ENCODE peak calls at places on chromosome 19, in six cellular contexts. G is OCI-LY7, E is fibroblast of lung, Q is mammary epithelial cell, O is pancreas, W is IMR-90. F is an unnamed sample.

GRCh38 chr19:37114001-37114400 is 35.8 kb downstream of the ZNF420 start:
- DNase-seq in G (peak; percentile 47), E (no peak), Q (no peak), O (no peak), W (no peak), F (no peak)

GRCh38 chr19:16957151-16957662 is 68.4 kb downstream of the F2RL3 start:
- DNase-seq in G (no peak), E (no peak), Q (peak; percentile 5), O (no peak), W (no peak), F (peak; percentile 39)

GRCh38 chr19:51417107-51417806 is at the start of gene SIGLEC10:
- DNase-seq in G (peak; percentile 93), E (no peak), Q (no peak), O (no peak), W (no peak), F (no peak)

GRCh38 chr19:41785653-41786052 is 10.7 kb upstream of the CEACAM3 start:
- DNase-seq in G (peak; percentile 88), E (peak; percentile 68), Q (peak; percentile 44), O (peak; percentile 39), W (peak; percentile 65), F (peak; percentile 84)

GRCh38 chr19:23512151-23512925 is 117.1 kb upstream of the ZNF91 start:
- DNase-seq in G (no peak), E (no peak), Q (no peak), O (no peak), W (no peak), F (no peak)

GRCh38 chr19:30565680-30566079 is 193.5 kb downstream of the ZNF536 start:
- DNase-seq in G (no peak), E (no peak), Q (no peak), O (no peak), W (no peak), F (no peak)

GRCh38 chr19:15240539-15240938 is 8.3 kb upstream of the EPHX3 start:
- DNase-seq in G (no peak), E (no peak), Q (no peak), O (no peak), W (no peak), F (no peak)

GRCh38 chr19:4059931-4060620 is 6.6 kb downstream of the ZBTB7A start:
- DNase-seq in G (peak; percentile 32), E (no peak), Q (peak; percentile 83), O (no peak), W (no peak), F (peak; percentile 72)

GRCh38 chr19:51490676-51491075 is 10.9 kb downstream of the SIGLEC12 start:
- DNase-seq in G (no peak), E (no peak), Q (no peak), O (no peak), W (no peak), F (no peak)

GRCh38 chr19:43445426-43445825 is 20.0 kb downstream of the LYPD3 start:
- DNase-seq in G (no peak), E (no peak), Q (no peak), O (no peak), W (no peak), F (no peak)

GRCh38 chr19:1807030-1807694 is 4.9 kb downstream of the ATP8B3 start:
- DNase-seq in G (no peak), E (no peak), Q (no peak), O (no peak), W (no peak), F (no peak)

GRCh38 chr19:17424743-17425365 is 5.0 kb downstream of the MVB12A start:
- DNase-seq in G (peak; percentile 71), E (no peak), Q (no peak), O (no peak), W (peak; percentile 23), F (no peak)

GRCh38 chr19:11944656-11945055 is 19.7 kb downstream of the ZNF700 start:
- DNase-seq in G (no peak), E (no peak), Q (no peak), O (no peak), W (no peak), F (no peak)

GRCh38 chr19:44847144-44848035 is 1.3 kb downstream of the NECTIN2 start:
- DNase-seq in G (no peak), E (peak; percentile 36), Q (peak; percentile 86), O (peak; percentile 83), W (peak; percentile 58), F (peak; percentile 90)

GRCh38 chr19:13734751-13735150 is 29.6 kb upstream of the MRI1 start:
- DNase-seq in G (no peak), E (no peak), Q (no peak), O (no peak), W (no peak), F (peak; percentile 13)

GRCh38 chr19:14434543-14435319 is 1.6 kb downstream of the PKN1 start:
- DNase-seq in G (no peak), E (peak; percentile 68), Q (peak; percentile 63), O (peak; percentile 53), W (peak; percentile 72), F (peak; percentile 78)

GRCh38 chr19:41376241-41376997 is at the start of gene TMEM91:
- DNase-seq in G (no peak), E (peak; percentile 44), Q (peak; percentile 53), O (peak; percentile 42), W (no peak), F (peak; percentile 47)

GRCh38 chr19:45913874-45914830 is at the start of gene NANOS2:
- DNase-seq in G (peak; percentile 29), E (no peak), Q (no peak), O (no peak), W (no peak), F (no peak)

GRCh38 chr19:39415111-39416046 is 2.9 kb downstream of the PLEKHG2 start:
- DNase-seq in G (no peak), E (no peak), Q (no peak), O (no peak), W (no peak), F (no peak)
- TF ChIP-seq CTCF in G (peak; percentile 22), E (no peak), Q (no peak), O (no peak), W (peak; percentile 10), F (no peak)

DNA sequence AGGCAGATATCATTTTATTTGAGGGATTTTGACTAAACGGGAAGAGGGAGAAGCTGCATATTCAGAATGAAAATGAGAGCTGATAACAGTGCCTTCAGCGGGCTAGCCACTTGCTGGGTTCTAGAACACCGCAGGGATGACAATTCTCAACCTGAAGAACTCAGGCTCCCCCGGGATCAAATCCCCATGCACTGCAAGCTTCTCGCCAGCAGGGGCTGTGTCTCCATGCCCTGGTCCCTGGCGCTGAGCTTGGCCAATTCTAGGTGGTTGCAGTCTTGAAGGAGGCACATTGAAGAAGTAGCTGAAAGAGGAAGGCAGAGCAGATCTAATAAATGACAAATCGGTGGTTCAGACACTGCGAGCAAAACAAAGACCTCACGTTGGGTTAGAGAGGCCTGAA is 128.7 kb downstream of the UQCRFS1 start:
- DNase-seq in G (peak; percentile 4), E (no peak), Q (no peak), O (no peak), W (no peak), F (peak; percentile 54)
- TF ChIP-seq CTCF in G (peak; percentile 54), E (peak; percentile 51), Q (no peak), O (no peak), W (peak; percentile 33), F (peak; percentile 51)

GRCh38 chr19:10514211-10515145 is 2.8 kb downstream of the S1PR5 start:
- DNase-seq in G (no peak), E (no peak), Q (no peak), O (no peak), W (no peak), F (peak; percentile 7)
- TF ChIP-seq CTCF in G (no peak), E (no peak), Q (no peak), O (no peak), W (no peak), F (no peak)

DNA sequence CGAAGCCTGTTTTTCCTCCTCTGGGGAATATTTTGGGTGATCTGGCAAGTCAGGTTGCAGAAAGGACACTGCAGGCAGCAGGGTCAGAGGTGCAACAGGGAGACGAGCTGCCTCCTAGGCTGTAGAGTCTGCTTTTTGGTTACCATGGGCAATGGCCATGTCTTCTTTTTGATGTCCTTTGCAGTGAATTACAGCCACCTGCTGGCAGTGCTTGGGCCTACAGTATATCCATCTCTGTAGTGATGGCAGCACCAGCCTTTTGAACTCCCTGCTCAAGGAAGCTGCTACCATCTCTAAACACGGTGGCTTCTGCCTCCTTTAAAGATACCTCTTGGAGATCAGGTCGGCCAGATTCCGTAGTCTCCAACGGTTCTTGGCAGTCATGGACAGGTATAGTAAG is 73.9 kb downstream of the WTIP start:
- DNase-seq in G (peak; percentile 11), E (peak; percentile 1), Q (peak; percentile 9), O (no peak), W (no peak), F (peak; percentile 36)
- TF ChIP-seq CTCF in G (peak; percentile 38), E (no peak), Q (peak; percentile 48), O (no peak), W (peak; percentile 26), F (peak; percentile 33)

GRCh38 chr19:49780861-49781260 is 14.1 kb downstream of the AP2A1 start:
- DNase-seq in G (no peak), E (no peak), Q (no peak), O (no peak), W (no peak), F (no peak)
- TF ChIP-seq CTCF in G (no peak), E (no peak), Q (no peak), O (no peak), W (no peak), F (no peak)

GRCh38 chr19:35153701-35154534 is 617 bp upstream of the FXYD5 start:
- DNase-seq in G (peak; percentile 59), E (no peak), Q (no peak), O (peak; percentile 20), W (no peak), F (peak; percentile 88)
- TF ChIP-seq CTCF in G (peak; percentile 71), E (peak; percentile 42), Q (peak; percentile 63), O (peak; percentile 38), W (peak; percentile 55), F (peak; percentile 87)

F was measured in Calu3.